ENCODE peak calls at places on chromosome 21, in nine cellular contexts. One of them, this sample, is unnamed.

GRCh38 chr21:31084689-31085088 is 46.4 kb upstream of the KRTAP19-8 start:
- DNase-seq in IMR-90: no peak
- DNase-seq in tibial nerve: no peak
- DNase-seq in stomach: no peak
- DNase-seq in small intestine: no peak
- DNase-seq in kidney: no peak
- DNase-seq in CD8-positive, alpha-beta T cell: no peak
- DNase-seq in mammary epithelial cell: no peak
- DNase-seq in aorta: no peak
- DNase-seq in this sample: no peak

GRCh38 chr21:41833138-41834115 is 45.7 kb downstream of the PRDM15 start:
- DNase-seq in tibial nerve: no peak
- DNase-seq in mammary epithelial cell: no peak
- DNase-seq in stomach: no peak
- DNase-seq in IMR-90: no peak
- DNase-seq in CD8-positive, alpha-beta T cell: no peak
- DNase-seq in small intestine: no peak
- DNase-seq in aorta: peak; percentile 59
- DNase-seq in kidney: no peak
- DNase-seq in this sample: no peak

GRCh38 chr21:43893536-43894205 is 28.6 kb downstream of the AGPAT3 start:
- DNase-seq in small intestine: peak; percentile 54
- DNase-seq in aorta: no peak
- DNase-seq in stomach: peak; percentile 49
- DNase-seq in CD8-positive, alpha-beta T cell: no peak
- DNase-seq in mammary epithelial cell: no peak
- DNase-seq in IMR-90: no peak
- DNase-seq in kidney: no peak
- DNase-seq in tibial nerve: no peak
- DNase-seq in this sample: no peak

GRCh38 chr21:16840549-16840948 is 672.3 kb upstream of the CXADR start:
- DNase-seq in IMR-90: no peak
- DNase-seq in small intestine: no peak
- DNase-seq in CD8-positive, alpha-beta T cell: no peak
- DNase-seq in mammary epithelial cell: no peak
- DNase-seq in aorta: no peak
- DNase-seq in kidney: no peak
- DNase-seq in tibial nerve: no peak
- DNase-seq in stomach: no peak
- DNase-seq in this sample: no peak

GRCh38 chr21:20970691-20971090 is 27.5 kb upstream of the NCAM2 start:
- DNase-seq in tibial nerve: no peak
- DNase-seq in kidney: no peak
- DNase-seq in CD8-positive, alpha-beta T cell: no peak
- DNase-seq in stomach: no peak
- DNase-seq in IMR-90: no peak
- DNase-seq in aorta: no peak
- DNase-seq in small intestine: no peak
- DNase-seq in mammary epithelial cell: no peak
- DNase-seq in this sample: no peak

GRCh38 chr21:25909341-25909740 is 174.6 kb downstream of the GABPA start:
- DNase-seq in stomach: no peak
- DNase-seq in small intestine: no peak
- DNase-seq in aorta: no peak
- DNase-seq in kidney: no peak
- DNase-seq in mammary epithelial cell: no peak
- DNase-seq in CD8-positive, alpha-beta T cell: no peak
- DNase-seq in tibial nerve: no peak
- DNase-seq in IMR-90: no peak
- DNase-seq in this sample: no peak

GRCh38 chr21:27021801-27022200 is 54.9 kb upstream of the ADAMTS5 start:
- DNase-seq in IMR-90: no peak
- DNase-seq in mammary epithelial cell: no peak
- DNase-seq in aorta: no peak
- DNase-seq in stomach: no peak
- DNase-seq in small intestine: no peak
- DNase-seq in tibial nerve: no peak
- DNase-seq in CD8-positive, alpha-beta T cell: no peak
- DNase-seq in kidney: no peak
- DNase-seq in this sample: no peak

GRCh38 chr21:44517175-44517899 is 22.7 kb downstream of the KRTAP10-1 start:
- DNase-seq in CD8-positive, alpha-beta T cell: no peak
- DNase-seq in kidney: peak; percentile 45
- DNase-seq in mammary epithelial cell: no peak
- DNase-seq in stomach: peak; percentile 38
- DNase-seq in aorta: no peak
- DNase-seq in tibial nerve: no peak
- DNase-seq in small intestine: peak; percentile 31
- DNase-seq in IMR-90: peak; percentile 29
- DNase-seq in this sample: peak; percentile 75

GRCh38 chr21:30988706-30989105 is 49.6 kb downstream of the KRTAP19-8 start:
- DNase-seq in mammary epithelial cell: no peak
- DNase-seq in small intestine: no peak
- DNase-seq in tibial nerve: no peak
- DNase-seq in IMR-90: no peak
- DNase-seq in kidney: no peak
- DNase-seq in aorta: no peak
- DNase-seq in stomach: no peak
- DNase-seq in CD8-positive, alpha-beta T cell: no peak
- DNase-seq in this sample: no peak

GRCh38 chr21:40373760-40374159 is 473.2 kb downstream of the DSCAM start:
- DNase-seq in IMR-90: no peak
- DNase-seq in CD8-positive, alpha-beta T cell: no peak
- DNase-seq in stomach: no peak
- DNase-seq in aorta: no peak
- DNase-seq in tibial nerve: no peak
- DNase-seq in mammary epithelial cell: peak; percentile 39
- DNase-seq in kidney: no peak
- DNase-seq in small intestine: no peak
- DNase-seq in this sample: no peak

GRCh38 chr21:40371329-40371728 is 475.6 kb downstream of the DSCAM start:
- DNase-seq in tibial nerve: no peak
- DNase-seq in IMR-90: no peak
- DNase-seq in stomach: no peak
- DNase-seq in small intestine: no peak
- DNase-seq in aorta: no peak
- DNase-seq in kidney: no peak
- DNase-seq in CD8-positive, alpha-beta T cell: no peak
- DNase-seq in mammary epithelial cell: no peak
- DNase-seq in this sample: no peak

GRCh38 chr21:40381111-40381510 is 465.8 kb downstream of the DSCAM start:
- DNase-seq in tibial nerve: no peak
- DNase-seq in kidney: no peak
- DNase-seq in small intestine: no peak
- DNase-seq in CD8-positive, alpha-beta T cell: no peak
- DNase-seq in stomach: no peak
- DNase-seq in aorta: no peak
- DNase-seq in IMR-90: no peak
- DNase-seq in mammary epithelial cell: no peak
- DNase-seq in this sample: no peak

GRCh38 chr21:40377135-40377534 is 469.8 kb downstream of the DSCAM start:
- DNase-seq in IMR-90: no peak
- DNase-seq in stomach: no peak
- DNase-seq in CD8-positive, alpha-beta T cell: no peak
- DNase-seq in tibial nerve: no peak
- DNase-seq in kidney: no peak
- DNase-seq in small intestine: no peak
- DNase-seq in aorta: no peak
- DNase-seq in mammary epithelial cell: no peak
- DNase-seq in this sample: no peak
- H3K9me3 ChIP-seq in IMR-90: peaks cover 6% of the 10 kb centered on the region
- H3K9me3 ChIP-seq in stomach: no peaks in the 10 kb centered on the region
- H3K9me3 ChIP-seq in CD8-positive, alpha-beta T cell: no peaks in the 10 kb centered on the region
- H3K9me3 ChIP-seq in tibial nerve: no peaks in the 10 kb centered on the region
- H3K9me3 ChIP-seq in kidney: no peaks in the 10 kb centered on the region
- H3K9me3 ChIP-seq in small intestine: no peaks in the 10 kb centered on the region
- H3K9me3 ChIP-seq in aorta: no peaks in the 10 kb centered on the region
- H3K9me3 ChIP-seq in mammary epithelial cell: no peaks in the 10 kb centered on the region
- H3K9me3 ChIP-seq in this sample: no peaks in the 10 kb centered on the region

GRCh38 chr21:34807881-34808568 is 139.2 kb downstream of the CLIC6 start:
- DNase-seq in CD8-positive, alpha-beta T cell: peak; percentile 62
- DNase-seq in tibial nerve: no peak
- DNase-seq in aorta: peak; percentile 77
- DNase-seq in IMR-90: peak; percentile 94
- DNase-seq in small intestine: no peak
- DNase-seq in kidney: peak; percentile 74
- DNase-seq in mammary epithelial cell: peak; percentile 96
- DNase-seq in stomach: peak; percentile 41
- DNase-seq in this sample: no peak
- H3K4me1 ChIP-seq in CD8-positive, alpha-beta T cell: peaks cover 44% of the 10 kb centered on the region
- H3K4me1 ChIP-seq in tibial nerve: no peaks in the 10 kb centered on the region
- H3K4me1 ChIP-seq in aorta: no peaks in the 10 kb centered on the region
- H3K4me1 ChIP-seq in IMR-90: peaks cover 45% of the 10 kb centered on the region
- H3K4me1 ChIP-seq in small intestine: peaks cover 12% of the 10 kb centered on the region
- H3K4me1 ChIP-seq in kidney: no peaks in the 10 kb centered on the region
- H3K4me1 ChIP-seq in mammary epithelial cell: peaks cover 78% of the 10 kb centered on the region
- H3K4me1 ChIP-seq in stomach: peaks cover 6% of the 10 kb centered on the region
- H3K4me1 ChIP-seq in this sample: no peaks in the 10 kb centered on the region

GRCh38 chr21:37800496-37801061 is 115.7 kb downstream of the KCNJ6 start:
- DNase-seq in stomach: no peak
- DNase-seq in mammary epithelial cell: no peak
- DNase-seq in small intestine: no peak
- DNase-seq in IMR-90: peak; percentile 25
- DNase-seq in aorta: no peak
- DNase-seq in tibial nerve: no peak
- DNase-seq in kidney: no peak
- DNase-seq in CD8-positive, alpha-beta T cell: no peak
- DNase-seq in this sample: no peak

GRCh38 chr21:37800122-37800455 is 116.2 kb downstream of the KCNJ6 start:
- DNase-seq in IMR-90: no peak
- DNase-seq in kidney: no peak
- DNase-seq in small intestine: no peak
- DNase-seq in stomach: no peak
- DNase-seq in mammary epithelial cell: no peak
- DNase-seq in CD8-positive, alpha-beta T cell: no peak
- DNase-seq in aorta: no peak
- DNase-seq in tibial nerve: no peak
- DNase-seq in this sample: no peak

GRCh38 chr21:37796011-37796410 is 120.2 kb downstream of the KCNJ6 start:
- DNase-seq in IMR-90: no peak
- DNase-seq in stomach: no peak
- DNase-seq in CD8-positive, alpha-beta T cell: no peak
- DNase-seq in mammary epithelial cell: no peak
- DNase-seq in aorta: no peak
- DNase-seq in small intestine: no peak
- DNase-seq in kidney: no peak
- DNase-seq in tibial nerve: no peak
- DNase-seq in this sample: no peak

GRCh38 chr21:37799193-37800121 is 116.8 kb downstream of the KCNJ6 start:
- DNase-seq in mammary epithelial cell: no peak
- DNase-seq in IMR-90: peak; percentile 16
- DNase-seq in aorta: no peak
- DNase-seq in CD8-positive, alpha-beta T cell: no peak
- DNase-seq in small intestine: no peak
- DNase-seq in tibial nerve: no peak
- DNase-seq in stomach: no peak
- DNase-seq in kidney: no peak
- DNase-seq in this sample: no peak

DNA sequence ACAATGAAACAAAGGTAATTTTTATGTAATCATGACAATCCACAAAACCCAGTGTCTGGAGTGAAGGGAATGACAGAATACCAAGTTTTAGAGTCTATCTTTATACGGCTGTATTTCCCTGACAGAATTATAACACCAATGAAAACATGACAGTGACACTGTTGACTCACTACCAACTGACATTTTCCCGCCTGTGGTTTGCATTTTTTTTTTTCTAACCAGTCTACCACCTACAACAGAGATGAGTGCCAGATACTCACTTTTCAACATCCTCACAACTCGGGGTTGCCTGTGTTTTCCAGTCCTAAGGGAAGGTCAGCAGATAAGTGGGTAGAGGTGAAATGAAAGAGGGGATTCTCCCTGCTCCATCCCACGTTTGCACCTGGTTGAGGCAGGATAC is 118.9 kb downstream of the KCNJ6 start:
- DNase-seq in small intestine: no peak
- DNase-seq in kidney: no peak
- DNase-seq in stomach: no peak
- DNase-seq in CD8-positive, alpha-beta T cell: no peak
- DNase-seq in aorta: no peak
- DNase-seq in mammary epithelial cell: no peak
- DNase-seq in IMR-90: no peak
- DNase-seq in tibial nerve: no peak
- DNase-seq in this sample: no peak
- H3K4me3 ChIP-seq in small intestine: no peak overlapping the region
- H3K4me3 ChIP-seq in kidney: no peak overlapping the region
- H3K4me3 ChIP-seq in stomach: no peak overlapping the region
- H3K4me3 ChIP-seq in CD8-positive, alpha-beta T cell: no peak overlapping the region
- H3K4me3 ChIP-seq in aorta: no peak overlapping the region
- H3K4me3 ChIP-seq in mammary epithelial cell: no peak overlapping the region
- H3K4me3 ChIP-seq in IMR-90: no peak overlapping the region
- H3K4me3 ChIP-seq in tibial nerve: no peak overlapping the region
- H3K4me3 ChIP-seq in this sample: no peak overlapping the region

GRCh38 chr21:23799376-23799775 is 1807.9 kb downstream of the MRPL39 start:
- DNase-seq in tibial nerve: no peak
- DNase-seq in CD8-positive, alpha-beta T cell: no peak
- DNase-seq in kidney: no peak
- DNase-seq in aorta: no peak
- DNase-seq in IMR-90: no peak
- DNase-seq in mammary epithelial cell: no peak
- DNase-seq in small intestine: no peak
- DNase-seq in stomach: no peak
- DNase-seq in this sample: no peak

GRCh38 chr21:23804866-23805265 is 1802.4 kb downstream of the MRPL39 start:
- DNase-seq in mammary epithelial cell: no peak
- DNase-seq in tibial nerve: no peak
- DNase-seq in small intestine: no peak
- DNase-seq in IMR-90: no peak
- DNase-seq in stomach: no peak
- DNase-seq in kidney: no peak
- DNase-seq in aorta: no peak
- DNase-seq in CD8-positive, alpha-beta T cell: no peak
- DNase-seq in this sample: no peak

GRCh38 chr21:23801292-23801691 is 1806.0 kb downstream of the MRPL39 start:
- DNase-seq in small intestine: no peak
- DNase-seq in aorta: no peak
- DNase-seq in tibial nerve: no peak
- DNase-seq in stomach: no peak
- DNase-seq in CD8-positive, alpha-beta T cell: no peak
- DNase-seq in mammary epithelial cell: no peak
- DNase-seq in kidney: no peak
- DNase-seq in IMR-90: no peak
- DNase-seq in this sample: no peak
- H3K9me3 ChIP-seq in small intestine: no peaks in the 10 kb centered on the region
- H3K9me3 ChIP-seq in aorta: no peaks in the 10 kb centered on the region
- H3K9me3 ChIP-seq in tibial nerve: no peaks in the 10 kb centered on the region
- H3K9me3 ChIP-seq in stomach: no peaks in the 10 kb centered on the region
- H3K9me3 ChIP-seq in CD8-positive, alpha-beta T cell: no peaks in the 10 kb centered on the region
- H3K9me3 ChIP-seq in mammary epithelial cell: peaks cover 25% of the 10 kb centered on the region
- H3K9me3 ChIP-seq in kidney: no peaks in the 10 kb centered on the region
- H3K9me3 ChIP-seq in IMR-90: peaks cover 4% of the 10 kb centered on the region
- H3K9me3 ChIP-seq in this sample: no peaks in the 10 kb centered on the region

This sample was measured in pancreas.